ENCODE peak calls at places on chromosome 13, in four cellular contexts. M, I, T and A are unnamed samples.

GRCh38 chr13:87052731-87053130 is 618.4 kb upstream of the SLITRK5 start:
- DNase-seq in M (no peak), I (no peak), T (no peak), A (no peak)

GRCh38 chr13:42258747-42259146 is 13.2 kb upstream of the AKAP11 start:
- DNase-seq in M (no peak), I (no peak), T (no peak), A (no peak)

GRCh38 chr13:110869805-110870706 is 44.8 kb downstream of the ANKRD10 start:
- DNase-seq in M (no peak), I (peak), T (peak), A (peak)

GRCh38 chr13:90947976-90948375 is 399.5 kb upstream of the MIR17HG start:
- DNase-seq in M (no peak), I (no peak), T (no peak), A (no peak)

GRCh38 chr13:73880365-73880764 is 253.8 kb downstream of the KLF12 start:
- DNase-seq in M (no peak), I (no peak), T (no peak), A (no peak)

GRCh38 chr13:102020611-102021216 is 381.1 kb downstream of the FGF14 start:
- DNase-seq in M (no peak), I (no peak), T (no peak), A (peak)

GRCh38 chr13:80084086-80084676 is 256.7 kb downstream of the SPRY2 start:
- DNase-seq in M (no peak), I (no peak), T (no peak), A (no peak)

GRCh38 chr13:49836516-49836915 is 44.0 kb upstream of the KPNA3 start:
- DNase-seq in M (no peak), I (no peak), T (no peak), A (no peak)

GRCh38 chr13:95710313-95710712 is 33.4 kb downstream of the DNAJC3 start:
- DNase-seq in M (no peak), I (no peak), T (no peak), A (no peak)

GRCh38 chr13:95530178-95530577 is 22.3 kb upstream of the CLDN10 start:
- DNase-seq in M (no peak), I (no peak), T (no peak), A (no peak)

GRCh38 chr13:94677799-94678198 is 34.5 kb downstream of the SOX21 start:
- DNase-seq in M (no peak), I (no peak), T (no peak), A (no peak)

GRCh38 chr13:26722321-26722720 is 38.3 kb downstream of the GPR12 start:
- DNase-seq in M (no peak), I (no peak), T (no peak), A (no peak)